ENCODE peak calls at places on chromosomes 6 and 20, in seven cellular contexts. One of them, this sample, is unnamed.
A peak's percentile ranks its signal among the peaks of the same experiment; 100 is the strongest.

GRCh38 chr6:44109212-44109611 is 18.0 kb downstream of the MRPL14 start:
- DNase-seq in fibroblast of lung: no peak
- DNase-seq in thoracic aorta: no peak
- DNase-seq in HCT116: no peak
- DNase-seq in small intestine: no peak
- DNase-seq in Panc1: no peak
- DNase-seq in MG63: no peak
- DNase-seq in this sample: no peak

GRCh38 chr6:170291271-170292110 is 613 bp upstream of the DLL1 start:
- DNase-seq in fibroblast of lung: no peak
- DNase-seq in thoracic aorta: no peak
- DNase-seq in HCT116: no peak
- DNase-seq in small intestine: no peak
- DNase-seq in Panc1: no peak
- DNase-seq in MG63: peak; percentile 54
- DNase-seq in this sample: peak; percentile 74

GRCh38 chr20:53826597-53827291 is 233.1 kb upstream of the ZNF217 start:
- DNase-seq in fibroblast of lung: peak; percentile 26
- DNase-seq in thoracic aorta: no peak
- DNase-seq in HCT116: no peak
- DNase-seq in small intestine: no peak
- DNase-seq in Panc1: no peak
- DNase-seq in MG63: no peak
- DNase-seq in this sample: no peak

GRCh38 chr6:160093946-160094345 is 27.7 kb upstream of the SLC22A1 start:
- DNase-seq in fibroblast of lung: no peak
- DNase-seq in thoracic aorta: no peak
- DNase-seq in HCT116: no peak
- DNase-seq in small intestine: no peak
- DNase-seq in Panc1: no peak
- DNase-seq in MG63: no peak
- DNase-seq in this sample: no peak

GRCh38 chr6:24907959-24908358 is 27.8 kb downstream of the RIPOR2 start:
- DNase-seq in fibroblast of lung: no peak
- DNase-seq in thoracic aorta: no peak
- DNase-seq in HCT116: no peak
- DNase-seq in small intestine: no peak
- DNase-seq in Panc1: no peak
- DNase-seq in MG63: no peak
- DNase-seq in this sample: no peak

GRCh38 chr6:109031416-109031815 is 63.2 kb downstream of the SESN1 start:
- DNase-seq in fibroblast of lung: no peak
- DNase-seq in thoracic aorta: no peak
- DNase-seq in HCT116: no peak
- DNase-seq in small intestine: no peak
- DNase-seq in Panc1: no peak
- DNase-seq in MG63: no peak
- DNase-seq in this sample: no peak

GRCh38 chr20:51376121-51376520 is 166.4 kb downstream of the NFATC2 start:
- DNase-seq in fibroblast of lung: no peak
- DNase-seq in thoracic aorta: no peak
- DNase-seq in HCT116: no peak
- DNase-seq in small intestine: no peak
- DNase-seq in Panc1: no peak
- DNase-seq in MG63: no peak
- DNase-seq in this sample: no peak

GRCh38 chr20:38926934-38927616 is 858 bp downstream of the FAM83D start:
- DNase-seq in fibroblast of lung: peak; percentile 50
- DNase-seq in thoracic aorta: no peak
- DNase-seq in HCT116: no peak
- DNase-seq in small intestine: peak; percentile 11
- DNase-seq in Panc1: no peak
- DNase-seq in MG63: no peak
- DNase-seq in this sample: no peak

GRCh38 chr6:34207695-34208443 is 28.8 kb upstream of the HMGA1 start:
- DNase-seq in fibroblast of lung: no peak
- DNase-seq in thoracic aorta: no peak
- DNase-seq in HCT116: no peak
- DNase-seq in small intestine: no peak
- DNase-seq in Panc1: no peak
- DNase-seq in MG63: no peak
- DNase-seq in this sample: no peak

GRCh38 chr20:44011251-44011940 is 96.7 kb downstream of the TOX2 start:
- DNase-seq in fibroblast of lung: no peak
- DNase-seq in thoracic aorta: no peak
- DNase-seq in HCT116: no peak
- DNase-seq in small intestine: no peak
- DNase-seq in Panc1: no peak
- DNase-seq in MG63: no peak
- DNase-seq in this sample: no peak

GRCh38 chr6:153058291-153058690 is 55.8 kb upstream of the MTRF1L start:
- DNase-seq in fibroblast of lung: peak; percentile 44
- DNase-seq in thoracic aorta: no peak
- DNase-seq in HCT116: no peak
- DNase-seq in small intestine: no peak
- DNase-seq in Panc1: no peak
- DNase-seq in MG63: no peak
- DNase-seq in this sample: no peak

GRCh38 chr20:61184194-61184593 is 67.9 kb upstream of the CDH4 start:
- DNase-seq in fibroblast of lung: no peak
- DNase-seq in thoracic aorta: no peak
- DNase-seq in HCT116: no peak
- DNase-seq in small intestine: no peak
- DNase-seq in Panc1: no peak
- DNase-seq in MG63: no peak
- DNase-seq in this sample: no peak

GRCh38 chr20:8473459-8473858 is 341.4 kb downstream of the PLCB1 start:
- DNase-seq in fibroblast of lung: peak; percentile 14
- DNase-seq in thoracic aorta: no peak
- DNase-seq in HCT116: no peak
- DNase-seq in small intestine: no peak
- DNase-seq in Panc1: no peak
- DNase-seq in MG63: no peak
- DNase-seq in this sample: no peak

GRCh38 chr6:13522639-13523038 is 35.2 kb upstream of the GFOD1 start:
- DNase-seq in fibroblast of lung: peak; percentile 60
- DNase-seq in thoracic aorta: no peak
- DNase-seq in HCT116: no peak
- DNase-seq in small intestine: no peak
- DNase-seq in Panc1: no peak
- DNase-seq in MG63: no peak
- DNase-seq in this sample: no peak

GRCh38 chr20:37590938-37591490 is 63.3 kb upstream of the BLCAP start:
- DNase-seq in fibroblast of lung: no peak
- DNase-seq in thoracic aorta: no peak
- DNase-seq in HCT116: no peak
- DNase-seq in small intestine: no peak
- DNase-seq in Panc1: no peak
- DNase-seq in MG63: no peak
- DNase-seq in this sample: no peak

GRCh38 chr6:26025047-26025893 is 62.0 kb upstream of the HFE start:
- DNase-seq in fibroblast of lung: peak; percentile 82
- DNase-seq in thoracic aorta: no peak
- DNase-seq in HCT116: no peak
- DNase-seq in small intestine: peak; percentile 82
- DNase-seq in Panc1: no peak
- DNase-seq in MG63: no peak
- DNase-seq in this sample: no peak

GRCh38 chr6:56802570-56802969 is 152.3 kb upstream of the BEND6 start:
- DNase-seq in fibroblast of lung: peak; percentile 84
- DNase-seq in thoracic aorta: no peak
- DNase-seq in HCT116: no peak
- DNase-seq in small intestine: no peak
- DNase-seq in Panc1: no peak
- DNase-seq in MG63: peak; percentile 36
- DNase-seq in this sample: no peak

GRCh38 chr6:159931112-159931511 is 37.8 kb upstream of the IGF2R start:
- DNase-seq in fibroblast of lung: no peak
- DNase-seq in thoracic aorta: no peak
- DNase-seq in HCT116: no peak
- DNase-seq in small intestine: no peak
- DNase-seq in Panc1: no peak
- DNase-seq in MG63: no peak
- DNase-seq in this sample: no peak

GRCh38 chr20:44083220-44083933 is 103.6 kb downstream of the JPH2 start:
- DNase-seq in fibroblast of lung: peak; percentile 17
- DNase-seq in thoracic aorta: no peak
- DNase-seq in HCT116: peak; percentile 29
- DNase-seq in small intestine: no peak
- DNase-seq in Panc1: no peak
- DNase-seq in MG63: peak; percentile 52
- DNase-seq in this sample: no peak

GRCh38 chr20:36501367-36502006 is 39.8 kb upstream of the MYL9 start:
- DNase-seq in fibroblast of lung: no peak
- DNase-seq in thoracic aorta: no peak
- DNase-seq in HCT116: no peak
- DNase-seq in small intestine: no peak
- DNase-seq in Panc1: no peak
- DNase-seq in MG63: no peak
- DNase-seq in this sample: no peak

GRCh38 chr6:52330470-52330869 is 31.5 kb upstream of the PAQR8 start:
- DNase-seq in fibroblast of lung: no peak
- DNase-seq in thoracic aorta: no peak
- DNase-seq in HCT116: no peak
- DNase-seq in small intestine: peak; percentile 96
- DNase-seq in Panc1: no peak
- DNase-seq in MG63: no peak
- DNase-seq in this sample: peak; percentile 65

GRCh38 chr6:150336299-150336698 is 32.5 kb upstream of the IYD start:
- DNase-seq in fibroblast of lung: no peak
- DNase-seq in thoracic aorta: no peak
- DNase-seq in HCT116: peak; percentile 23
- DNase-seq in small intestine: peak; percentile 57
- DNase-seq in Panc1: no peak
- DNase-seq in MG63: peak; percentile 34
- DNase-seq in this sample: no peak
- H3K27me3 ChIP-seq in fibroblast of lung: no peaks in the 10 kb centered on the region
- H3K27me3 ChIP-seq in thoracic aorta: no peaks in the 10 kb centered on the region
- H3K27me3 ChIP-seq in HCT116: no peaks in the 10 kb centered on the region
- H3K27me3 ChIP-seq in small intestine: no peaks in the 10 kb centered on the region
- H3K27me3 ChIP-seq in Panc1: no peaks in the 10 kb centered on the region
- H3K27me3 ChIP-seq in MG63: no peaks in the 10 kb centered on the region
- H3K27me3 ChIP-seq in this sample: no peaks in the 10 kb centered on the region

DNA sequence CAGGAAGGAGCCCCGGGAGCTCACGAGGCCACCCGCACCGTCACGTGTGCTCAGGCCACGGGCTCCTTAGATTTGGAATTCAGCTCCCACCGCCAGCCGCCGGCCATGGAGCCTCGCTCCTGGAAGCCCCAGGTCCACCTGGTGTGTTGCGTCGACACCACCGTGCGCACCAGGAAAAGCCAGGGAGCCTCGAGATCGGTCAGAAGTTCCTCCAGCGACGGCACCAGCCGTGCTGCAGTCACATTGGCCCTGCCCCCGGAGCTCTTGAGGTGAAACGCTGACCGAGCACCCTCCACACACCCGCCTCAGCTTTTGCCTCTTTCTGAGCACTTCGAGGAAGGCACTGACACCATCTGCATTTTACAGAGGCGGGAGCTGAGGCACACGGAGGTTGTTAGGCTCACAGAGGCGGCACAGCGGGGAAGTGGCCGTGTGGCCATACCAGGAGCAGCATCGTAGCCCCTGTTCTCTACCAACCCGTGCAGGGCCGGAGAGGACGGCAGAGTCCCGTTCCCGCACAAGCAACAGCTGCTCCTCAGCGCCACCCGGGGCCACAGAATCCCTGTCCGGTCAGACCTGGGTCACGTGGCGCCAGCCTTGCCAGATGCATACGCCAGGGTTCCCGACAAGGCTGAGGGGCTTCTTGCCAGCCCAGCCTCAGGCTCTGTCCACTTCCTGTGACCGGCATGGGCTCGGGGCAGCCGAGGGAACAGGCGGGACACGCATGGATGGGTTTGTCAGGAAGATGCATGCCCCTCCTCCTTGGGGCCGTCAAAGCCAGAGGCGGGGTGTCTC is 7.6 kb downstream of the NKAIN4 start:
- DNase-seq in fibroblast of lung: no peak
- DNase-seq in thoracic aorta: no peak
- DNase-seq in HCT116: no peak
- DNase-seq in small intestine: no peak
- DNase-seq in Panc1: no peak
- DNase-seq in MG63: no peak
- DNase-seq in this sample: no peak
- H3K27me3 ChIP-seq in fibroblast of lung: no peaks in the 10 kb centered on the region
- H3K27me3 ChIP-seq in thoracic aorta: no peaks in the 10 kb centered on the region
- H3K27me3 ChIP-seq in HCT116: no peaks in the 10 kb centered on the region
- H3K27me3 ChIP-seq in small intestine: no peaks in the 10 kb centered on the region
- H3K27me3 ChIP-seq in Panc1: no peaks in the 10 kb centered on the region
- H3K27me3 ChIP-seq in MG63: no peaks in the 10 kb centered on the region
- H3K27me3 ChIP-seq in this sample: peaks cover 46% of the 10 kb centered on the region

GRCh38 chr20:50140339-50140859 is 13.1 kb downstream of the PEDS1 start:
- DNase-seq in fibroblast of lung: no peak
- DNase-seq in thoracic aorta: no peak
- DNase-seq in HCT116: no peak
- DNase-seq in small intestine: no peak
- DNase-seq in Panc1: no peak
- DNase-seq in MG63: no peak
- DNase-seq in this sample: no peak
- H3K27me3 ChIP-seq in fibroblast of lung: no peaks in the 10 kb centered on the region
- H3K27me3 ChIP-seq in thoracic aorta: no peaks in the 10 kb centered on the region
- H3K27me3 ChIP-seq in HCT116: no peaks in the 10 kb centered on the region
- H3K27me3 ChIP-seq in small intestine: no peaks in the 10 kb centered on the region
- H3K27me3 ChIP-seq in Panc1: no peaks in the 10 kb centered on the region
- H3K27me3 ChIP-seq in MG63: no peaks in the 10 kb centered on the region
- H3K27me3 ChIP-seq in this sample: no peaks in the 10 kb centered on the region

GRCh38 chr20:24618739-24619138 is 149.3 kb downstream of the SYNDIG1 start:
- DNase-seq in fibroblast of lung: no peak
- DNase-seq in thoracic aorta: no peak
- DNase-seq in HCT116: no peak
- DNase-seq in small intestine: no peak
- DNase-seq in Panc1: no peak
- DNase-seq in MG63: no peak
- DNase-seq in this sample: no peak

GRCh38 chr20:24616258-24617079 is 147.0 kb downstream of the SYNDIG1 start:
- DNase-seq in fibroblast of lung: no peak
- DNase-seq in thoracic aorta: no peak
- DNase-seq in HCT116: no peak
- DNase-seq in small intestine: no peak
- DNase-seq in Panc1: no peak
- DNase-seq in MG63: no peak
- DNase-seq in this sample: no peak

GRCh38 chr20:24615353-24615752 is 145.9 kb downstream of the SYNDIG1 start:
- DNase-seq in fibroblast of lung: no peak
- DNase-seq in thoracic aorta: no peak
- DNase-seq in HCT116: no peak
- DNase-seq in small intestine: no peak
- DNase-seq in Panc1: no peak
- DNase-seq in MG63: no peak
- DNase-seq in this sample: no peak

GRCh38 chr20:24617757-24618450 is 148.5 kb downstream of the SYNDIG1 start:
- DNase-seq in fibroblast of lung: no peak
- DNase-seq in thoracic aorta: no peak
- DNase-seq in HCT116: no peak
- DNase-seq in small intestine: no peak
- DNase-seq in Panc1: no peak
- DNase-seq in MG63: no peak
- DNase-seq in this sample: no peak

DNA sequence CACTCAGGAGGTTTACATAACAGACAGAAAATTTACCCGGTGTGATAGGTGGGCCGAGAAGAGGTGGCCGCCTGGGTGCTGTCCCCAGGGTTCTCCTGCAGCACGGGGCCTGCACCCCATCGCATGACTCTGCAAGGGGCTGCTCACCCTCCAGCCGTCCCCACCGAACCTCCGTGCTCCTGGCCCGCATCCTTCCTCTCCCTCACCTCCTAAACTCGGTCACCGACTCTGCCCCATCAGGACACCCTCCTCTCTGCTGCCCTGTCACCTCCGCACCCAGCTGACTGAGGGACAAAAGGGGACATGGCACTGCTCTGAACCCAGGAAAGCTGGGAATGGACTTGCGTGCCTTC is 147.6 kb downstream of the SYNDIG1 start:
- DNase-seq in fibroblast of lung: no peak
- DNase-seq in thoracic aorta: no peak
- DNase-seq in HCT116: no peak
- DNase-seq in small intestine: no peak
- DNase-seq in Panc1: no peak
- DNase-seq in MG63: no peak
- DNase-seq in this sample: no peak
- H3K27me3 ChIP-seq in fibroblast of lung: peaks cover 9% of the 10 kb centered on the region
- H3K27me3 ChIP-seq in thoracic aorta: no peaks in the 10 kb centered on the region
- H3K27me3 ChIP-seq in HCT116: peaks cover 64% of the 10 kb centered on the region
- H3K27me3 ChIP-seq in small intestine: no peaks in the 10 kb centered on the region
- H3K27me3 ChIP-seq in Panc1: peaks cover 5% of the 10 kb centered on the region
- H3K27me3 ChIP-seq in MG63: no peaks in the 10 kb centered on the region
- H3K27me3 ChIP-seq in this sample: no peaks in the 10 kb centered on the region